ENCODE peak calls at places on chromosomes 5 and 9, in six cellular contexts. R is mesenchymal stem cell, Y is neuronal stem cell, O is IMR-90, A is H9, T is H1. G is an unnamed sample.

GRCh38 chr9:89376741-89377140 is 58.4 kb downstream of the SECISBP2 start:
- DNase-seq in R (no peak), Y (no peak), O (no peak), A (no peak), T (no peak), G (no peak)

GRCh38 chr5:57243286-57244137 is 69.7 kb downstream of the GPBP1 start:
- DNase-seq in R (peak; percentile 11), Y (no peak), O (no peak), A (no peak), T (no peak), G (peak; percentile 33)

GRCh38 chr5:82274343-82275266 is 3.5 kb downstream of the RPS23 start:
- DNase-seq in R (no peak), Y (no peak), O (no peak), A (peak; percentile 93), T (no peak), G (no peak)

GRCh38 chr5:140207250-140207954 is 32.4 kb downstream of the CYSTM1 start:
- DNase-seq in R (no peak), Y (no peak), O (no peak), A (no peak), T (no peak), G (no peak)

GRCh38 chr5:125578551-125578950 is 832.1 kb upstream of the ZNF608 start:
- DNase-seq in R (no peak), Y (no peak), O (no peak), A (no peak), T (no peak), G (no peak)

GRCh38 chr5:155885199-155885598 is 441.8 kb upstream of the SGCD start:
- DNase-seq in R (no peak), Y (no peak), O (no peak), A (no peak), T (no peak), G (no peak)

GRCh38 chr5:71475788-71476384 is 20.4 kb downstream of the BDP1 start:
- DNase-seq in R (peak; percentile 37), Y (peak; percentile 11), O (peak; percentile 29), A (no peak), T (no peak), G (peak; percentile 82)

GRCh38 chr9:5582835-5583195 is 46.1 kb upstream of the RIC1 start:
- DNase-seq in R (peak; percentile 70), Y (no peak), O (peak; percentile 89), A (no peak), T (no peak), G (peak; percentile 17)

GRCh38 chr5:76319673-76320072 is 83.4 kb upstream of the IQGAP2 start:
- DNase-seq in R (no peak), Y (no peak), O (no peak), A (no peak), T (no peak), G (no peak)

GRCh38 chr9:98575379-98576346 is 133.1 kb downstream of the GABBR2 start:
- DNase-seq in R (peak; percentile 47), Y (no peak), O (peak; percentile 88), A (no peak), T (no peak), G (no peak)

GRCh38 chr5:167478156-167478555 is 813.3 kb upstream of the WWC1 start:
- DNase-seq in R (no peak), Y (no peak), O (no peak), A (no peak), T (no peak), G (no peak)

GRCh38 chr5:54449923-54450322 is 5.6 kb upstream of the HSPB3 start:
- DNase-seq in R (no peak), Y (no peak), O (no peak), A (no peak), T (no peak), G (no peak)

GRCh38 chr5:30605693-30606268 is 587.7 kb upstream of the CDH6 start:
- DNase-seq in R (no peak), Y (no peak), O (no peak), A (no peak), T (no peak), G (no peak)

GRCh38 chr5:179287071-179287470 is 58.2 kb downstream of the ADAMTS2 start:
- DNase-seq in R (no peak), Y (no peak), O (no peak), A (no peak), T (no peak), G (no peak)

GRCh38 chr5:19492861-19493260 is 495.1 kb downstream of the CDH18 start:
- DNase-seq in R (no peak), Y (no peak), O (no peak), A (no peak), T (no peak), G (no peak)

GRCh38 chr5:100780376-100780870 is 122.7 kb downstream of the ST8SIA4 start:
- DNase-seq in R (no peak), Y (no peak), O (no peak), A (no peak), T (no peak), G (no peak)

GRCh38 chr9:33159760-33160127 is 7.4 kb downstream of the B4GALT1 start:
- DNase-seq in R (peak; percentile 87), Y (no peak), O (peak; percentile 92), A (no peak), T (no peak), G (peak; percentile 83)

GRCh38 chr5:32027093-32027716 is 146.9 kb downstream of the GOLPH3 start:
- DNase-seq in R (peak; percentile 63), Y (no peak), O (no peak), A (no peak), T (no peak), G (no peak)

GRCh38 chr5:96743805-96744559 is 63.8 kb downstream of the ERAP1 start:
- DNase-seq in R (no peak), Y (no peak), O (no peak), A (no peak), T (no peak), G (no peak)

GRCh38 chr5:142542906-142543305 is 143.0 kb downstream of the FGF1 start:
- DNase-seq in R (peak; percentile 67), Y (no peak), O (peak; percentile 55), A (no peak), T (no peak), G (peak; percentile 38)

GRCh38 chr5:11268894-11269293 is 507.9 kb upstream of the DAP start:
- DNase-seq in R (no peak), Y (no peak), O (no peak), A (no peak), T (no peak), G (no peak)

GRCh38 chr9:96299823-96300222 is 2.2 kb downstream of the HSD17B3 start:
- DNase-seq in R (no peak), Y (no peak), O (peak; percentile 75), A (no peak), T (no peak), G (peak; percentile 63)

GRCh38 chr9:69115621-69116020 is 58.5 kb upstream of the TJP2 start:
- DNase-seq in R (no peak), Y (no peak), O (no peak), A (no peak), T (no peak), G (no peak)

GRCh38 chr5:96692436-96692835 is 30.3 kb downstream of the CAST start:
- DNase-seq in R (peak; percentile 68), Y (no peak), O (peak; percentile 72), A (no peak), T (no peak), G (peak; percentile 91)

GRCh38 chr5:139342423-139342723 is 719 bp downstream of the PAIP2 start:
- DNase-seq in R (no peak), Y (no peak), O (no peak), A (no peak), T (no peak), G (no peak)

GRCh38 chr9:36091028-36091953 is 45.2 kb upstream of the GLIPR2 start:
- DNase-seq in R (peak; percentile 54), Y (no peak), O (peak; percentile 96), A (no peak), T (no peak), G (no peak)

GRCh38 chr9:14277202-14277601 is 36.7 kb downstream of the NFIB start:
- DNase-seq in R (peak; percentile 59), Y (no peak), O (peak; percentile 75), A (no peak), T (no peak), G (peak; percentile 46)

GRCh38 chr9:3865373-3865772 is 339.6 kb upstream of the RFX3 start:
- DNase-seq in R (peak; percentile 74), Y (no peak), O (peak; percentile 81), A (no peak), T (no peak), G (no peak)
- H3K14ac ChIP-seq in R (no peak overlapping the region), Y (no peak overlapping the region), O (no peak overlapping the region), A (no peak overlapping the region), T (no peak overlapping the region), G (no peak overlapping the region)

DNA sequence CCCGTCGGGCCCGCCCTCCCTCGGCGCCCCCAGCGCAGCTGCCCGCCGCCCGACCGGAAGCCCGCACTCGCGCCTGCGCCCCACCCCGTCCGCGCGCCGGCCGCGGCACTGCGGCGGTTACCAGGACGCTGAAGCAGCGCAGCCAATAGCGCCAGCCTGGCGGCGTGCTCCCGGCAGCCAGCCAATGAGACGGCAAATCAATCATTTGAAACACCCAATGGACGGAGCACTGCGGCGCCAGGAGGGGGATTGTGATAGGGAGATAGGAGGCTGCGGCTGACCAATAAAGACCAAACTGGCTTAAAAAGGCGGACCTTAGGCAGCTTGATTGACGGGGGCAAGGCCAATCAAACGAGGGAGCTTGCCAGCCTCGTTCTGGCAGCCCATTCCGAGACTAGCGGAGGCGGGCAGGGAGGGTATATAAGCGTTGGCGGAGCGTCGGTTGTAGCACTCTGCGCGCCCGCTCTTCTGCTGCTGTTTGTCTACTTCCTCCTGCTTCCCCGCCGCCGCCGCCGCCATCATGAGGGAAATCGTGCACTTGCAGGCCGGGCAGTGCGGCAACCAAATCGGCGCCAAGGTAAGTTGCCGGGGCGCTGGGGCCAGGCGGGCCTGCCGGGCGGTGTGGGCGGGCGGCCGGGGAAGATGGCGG is at the start of gene TUBB4B:
- DNase-seq in R (peak; percentile 100), Y (peak; percentile 100), O (peak; percentile 100), A (peak; percentile 100), T (peak; percentile 100), G (peak; percentile 99)
- H2BK120ac ChIP-seq in R (peak within 1 kb of the TSS; percentile 81), Y (no peak within 1 kb of the TSS), O (peak within 1 kb of the TSS; percentile 43), A (no peak within 1 kb of the TSS), T (no peak within 1 kb of the TSS), G (peak within 1 kb of the TSS; percentile 93)

GRCh38 chr5:116532762-116533525 is 41.7 kb downstream of the SEMA6A start:
- DNase-seq in R (no peak), Y (no peak), O (no peak), A (no peak), T (no peak), G (no peak)
- H3K14ac ChIP-seq in R (no peak overlapping the region), Y (no peak overlapping the region), O (no peak overlapping the region), A (no peak overlapping the region), T (no peak overlapping the region), G (no peak overlapping the region)

GRCh38 chr5:145203193-145203592 is 631.9 kb downstream of the PRELID2 start:
- DNase-seq in R (no peak), Y (no peak), O (peak; percentile 35), A (no peak), T (no peak), G (no peak)

GRCh38 chr5:145198871-145199270 is 636.3 kb downstream of the PRELID2 start:
- DNase-seq in R (no peak), Y (no peak), O (peak; percentile 19), A (no peak), T (no peak), G (no peak)

DNA sequence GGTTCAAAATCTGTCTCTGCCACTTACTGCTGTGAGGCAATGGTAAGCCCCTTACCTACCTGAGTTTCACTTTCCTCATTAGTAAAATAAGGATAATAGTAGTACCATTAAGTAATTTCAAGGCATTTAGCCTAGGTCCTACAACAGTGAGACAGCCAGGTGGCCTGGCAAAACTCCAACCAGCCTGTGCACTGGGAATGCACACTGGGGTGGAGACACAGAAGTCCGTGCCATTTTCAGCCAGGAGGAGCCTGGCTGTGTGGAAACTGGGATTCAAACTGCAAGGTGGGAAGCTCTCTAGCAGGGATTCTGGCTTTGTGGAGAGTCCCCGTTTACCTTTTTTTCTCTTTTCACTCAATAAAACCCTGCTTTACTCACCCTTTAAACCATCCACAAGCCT is 630.4 kb downstream of the PRELID2 start:
- DNase-seq in R (no peak), Y (no peak), O (no peak), A (no peak), T (no peak), G (no peak)
- H2BK120ac ChIP-seq in R (no peak overlapping the region), Y (no peak overlapping the region), O (no peak overlapping the region), A (no peak overlapping the region), T (no peak overlapping the region), G (no peak overlapping the region)